ENCODE peak calls at places on chromosomes 2 and 18, in four cellular contexts. U is Right ventricle myocardium superior; J is effector memory CD8-positive, alpha-beta T cell; B is DND-41. L is an unnamed sample.

GRCh38 chr18:7568426-7568825 is 1.3 kb downstream of the PTPRM start:
- ATAC-seq in U (peak), J (no peak), B (no peak), L (no peak)

GRCh38 chr2:80288576-80288975 is 16.0 kb downstream of the LRRTM1 start:
- ATAC-seq in U (peak), J (no peak), B (no peak), L (no peak)

GRCh38 chr18:51168960-51169662 is 28.4 kb downstream of the MEX3C start:
- ATAC-seq in U (no peak), J (peak), B (no peak), L (no peak)

GRCh38 chr2:176817061-176817565 is 395.5 kb upstream of the HNRNPA3 start:
- ATAC-seq in U (no peak), J (no peak), B (no peak), L (no peak)

GRCh38 chr18:9160014-9160413 is 23.4 kb downstream of the ANKRD12 start:
- ATAC-seq in U (no peak), J (peak), B (no peak), L (no peak)

GRCh38 chr2:72954376-72955187 is 37.3 kb downstream of the EMX1 start:
- ATAC-seq in U (no peak), J (peak), B (no peak), L (no peak)

GRCh38 chr2:47354013-47354816 is 48.7 kb upstream of the MSH2 start:
- ATAC-seq in U (no peak), J (no peak), B (no peak), L (no peak)

GRCh38 chr2:60779426-60779825 is 23.4 kb downstream of the PAPOLG start:
- ATAC-seq in U (no peak), J (no peak), B (no peak), L (no peak)

GRCh38 chr18:63997041-63997440 is 27.2 kb downstream of the SERPINB8 start:
- ATAC-seq in U (no peak), J (no peak), B (no peak), L (no peak)

GRCh38 chr2:3535467-3535793 is 16.1 kb upstream of the ADI1 start:
- ATAC-seq in U (no peak), J (no peak), B (no peak), L (no peak)

GRCh38 chr2:55590810-55591440 is 26.5 kb downstream of the PPP4R3B start:
- ATAC-seq in U (no peak), J (peak), B (no peak), L (peak)

GRCh38 chr18:50079571-50080295 is 115.2 kb downstream of the MYO5B start:
- ATAC-seq in U (peak), J (no peak), B (no peak), L (no peak)

GRCh38 chr2:195406886-195407603 is 250.0 kb upstream of the SLC39A10 start:
- ATAC-seq in U (no peak), J (no peak), B (peak), L (no peak)

GRCh38 chr18:79963658-79964329 is 649 bp upstream of the HSBP1L1 start:
- ATAC-seq in U (no peak), J (no peak), B (no peak), L (no peak)

GRCh38 chr2:85949280-85949679 is 60.5 kb upstream of the ST3GAL5 start:
- ATAC-seq in U (peak), J (no peak), B (no peak), L (no peak)

GRCh38 chr2:27135471-27135955 is 1.1 kb upstream of the PREB start:
- ATAC-seq in U (no peak), J (no peak), B (no peak), L (no peak)

GRCh38 chr2:172462393-172463381 is 35.3 kb downstream of the ITGA6 start:
- ATAC-seq in U (no peak), J (peak), B (peak), L (peak)

GRCh38 chr2:180823546-180824141 is 156.8 kb upstream of the UBE2E3 start:
- ATAC-seq in U (no peak), J (no peak), B (no peak), L (no peak)

GRCh38 chr2:160319700-160320099 is 119.6 kb upstream of the ITGB6 start:
- ATAC-seq in U (no peak), J (no peak), B (no peak), L (no peak)

GRCh38 chr2:53098323-53099073 is 669.1 kb upstream of the CHAC2 start:
- ATAC-seq in U (no peak), J (no peak), B (no peak), L (no peak)

L was measured in esophagus mucosa.